ENCODE peak calls at places on chromosome 7, in eight cellular contexts. C is pancreas; L is upper lobe of right lung; Z is psoas muscle; R is CD8-positive, alpha-beta memory T cell; B is astrocyte; P is fibroblast of lung; A is neuronal stem cell. U is an unnamed sample. For H3K9me3 and H3K4me1, the result is how much of the 10 kb centered on the place peaks cover.

GRCh38 chr7:25731035-25731880 is 420.7 kb upstream of the NFE2L3 start:
- DNase-seq in C (no peak), L (no peak), Z (no peak), R (no peak), B (no peak), P (no peak), A (no peak), U (no peak)

GRCh38 chr7:36430171-36430570 is 40.5 kb downstream of the ANLN start:
- DNase-seq in C (no peak), L (no peak), Z (no peak), R (no peak), B (peak), P (peak), A (no peak), U (no peak)

GRCh38 chr7:20399516-20399915 is 68.8 kb downstream of the ITGB8 start:
- DNase-seq in C (no peak), L (no peak), Z (no peak), R (no peak), B (peak), P (peak), A (no peak), U (no peak)

GRCh38 chr7:30301751-30302150 is 17.4 kb downstream of the ZNRF2 start:
- DNase-seq in C (no peak), L (no peak), Z (no peak), R (no peak), B (no peak), P (no peak), A (no peak), U (no peak)

GRCh38 chr7:130383187-130383980 is 3.1 kb downstream of the CPA1 start:
- DNase-seq in C (peak), L (no peak), Z (no peak), R (no peak), B (no peak), P (no peak), A (no peak), U (no peak)

GRCh38 chr7:20777377-20778062 is 9.2 kb downstream of the SP8 start:
- DNase-seq in C (no peak), L (no peak), Z (no peak), R (no peak), B (no peak), P (no peak), A (no peak), U (no peak)

GRCh38 chr7:11786186-11786585 is 45.8 kb downstream of the THSD7A start:
- DNase-seq in C (no peak), L (no peak), Z (no peak), R (no peak), B (peak), P (peak), A (no peak), U (no peak)

GRCh38 chr7:155883491-155884224 is 71.4 kb upstream of the SHH start:
- DNase-seq in C (no peak), L (no peak), Z (no peak), R (no peak), B (no peak), P (no peak), A (no peak), U (no peak)

GRCh38 chr7:105707967-105708580 is 126.8 kb upstream of the EFCAB10 start:
- DNase-seq in C (no peak), L (no peak), Z (no peak), R (no peak), B (no peak), P (no peak), A (no peak), U (no peak)

GRCh38 chr7:70408891-70409290 is 723.1 kb upstream of the GALNT17 start:
- DNase-seq in C (no peak), L (no peak), Z (no peak), R (no peak), B (no peak), P (no peak), A (no peak), U (no peak)

GRCh38 chr7:132828502-132828901 is 252.2 kb upstream of the PLXNA4 start:
- DNase-seq in C (no peak), L (no peak), Z (no peak), R (no peak), B (no peak), P (no peak), A (no peak), U (no peak)

GRCh38 chr7:44678468-44679179 is 70.0 kb upstream of the ZMIZ2 start:
- DNase-seq in C (no peak), L (no peak), Z (peak), R (no peak), B (peak), P (peak), A (no peak), U (no peak)

GRCh38 chr7:11224535-11224934 is 250.9 kb downstream of the PHF14 start:
- DNase-seq in C (no peak), L (no peak), Z (no peak), R (no peak), B (no peak), P (no peak), A (no peak), U (no peak)

GRCh38 chr7:111145472-111145871 is 54.5 kb downstream of the LRRN3 start:
- DNase-seq in C (no peak), L (no peak), Z (no peak), R (no peak), B (no peak), P (no peak), A (no peak), U (no peak)

GRCh38 chr7:46607176-46607575 is 686.1 kb upstream of the IGFBP3 start:
- DNase-seq in C (no peak), L (no peak), Z (no peak), R (no peak), B (no peak), P (no peak), A (no peak), U (no peak)

GRCh38 chr7:133052357-133052756 is 29.5 kb downstream of the CHCHD3 start:
- DNase-seq in C (no peak), L (no peak), Z (no peak), R (no peak), B (peak), P (peak), A (no peak), U (no peak)

GRCh38 chr7:139680676-139681462 is 96.9 kb downstream of the HIPK2 start:
- DNase-seq in C (no peak), L (no peak), Z (peak), R (no peak), B (peak), P (peak), A (no peak), U (peak)

GRCh38 chr7:341841-342638 is 52.1 kb downstream of the FOXL3 start:
- DNase-seq in C (peak), L (no peak), Z (peak), R (no peak), B (no peak), P (no peak), A (no peak), U (no peak)

GRCh38 chr7:141550694-141551079 is 523 bp upstream of the AGK start:
- DNase-seq in C (peak), L (no peak), Z (no peak), R (no peak), B (no peak), P (no peak), A (no peak), U (peak)

GRCh38 chr7:22214000-22214399 is 143.0 kb downstream of the RAPGEF5 start:
- DNase-seq in C (no peak), L (no peak), Z (no peak), R (no peak), B (no peak), P (no peak), A (no peak), U (no peak)

GRCh38 chr7:95871078-95871848 is 98.9 kb downstream of the DYNC1I1 start:
- DNase-seq in C (peak), L (no peak), Z (no peak), R (no peak), B (peak), P (peak), A (peak), U (no peak)

GRCh38 chr7:135602304-135602703 is 44.6 kb downstream of the NUP205 start:
- DNase-seq in C (no peak), L (no peak), Z (no peak), R (no peak), B (peak), P (peak), A (no peak), U (no peak)

GRCh38 chr7:134371536-134371935 is 54.8 kb upstream of the SLC35B4 start:
- DNase-seq in C (no peak), L (no peak), Z (no peak), R (no peak), B (no peak), P (no peak), A (no peak), U (no peak)

GRCh38 chr7:151897201-151897711 is 20.3 kb upstream of the PRKAG2 start:
- DNase-seq in C (peak), L (no peak), Z (no peak), R (no peak), B (no peak), P (no peak), A (no peak), U (no peak)

GRCh38 chr7:82672078-82672477 is 228.5 kb upstream of the CACNA2D1 start:
- DNase-seq in C (no peak), L (no peak), Z (no peak), R (no peak), B (no peak), P (peak), A (no peak), U (no peak)

GRCh38 chr7:831596-832291 is 532 bp upstream of the SUN1 start:
- DNase-seq in C (no peak), L (no peak), Z (no peak), R (no peak), B (peak), P (peak), A (no peak), U (no peak)

GRCh38 chr7:27155816-27156507 is 513 bp downstream of the HOXA7 start:
- DNase-seq in C (peak), L (peak), Z (peak), R (no peak), B (no peak), P (no peak), A (no peak), U (no peak)

GRCh38 chr7:29866490-29866930 is 60.2 kb downstream of the WIPF3 start:
- DNase-seq in C (peak), L (peak), Z (peak), R (no peak), B (peak), P (peak), A (no peak), U (no peak)

GRCh38 chr7:95867309-95867708 is 95.0 kb downstream of the DYNC1I1 start:
- DNase-seq in C (peak), L (no peak), Z (no peak), R (no peak), B (no peak), P (no peak), A (no peak), U (no peak)

GRCh38 chr7:84686373-84686772 is 491.8 kb upstream of the SEMA3A start:
- DNase-seq in C (no peak), L (no peak), Z (no peak), R (no peak), B (peak), P (peak), A (no peak), U (no peak)

DNA sequence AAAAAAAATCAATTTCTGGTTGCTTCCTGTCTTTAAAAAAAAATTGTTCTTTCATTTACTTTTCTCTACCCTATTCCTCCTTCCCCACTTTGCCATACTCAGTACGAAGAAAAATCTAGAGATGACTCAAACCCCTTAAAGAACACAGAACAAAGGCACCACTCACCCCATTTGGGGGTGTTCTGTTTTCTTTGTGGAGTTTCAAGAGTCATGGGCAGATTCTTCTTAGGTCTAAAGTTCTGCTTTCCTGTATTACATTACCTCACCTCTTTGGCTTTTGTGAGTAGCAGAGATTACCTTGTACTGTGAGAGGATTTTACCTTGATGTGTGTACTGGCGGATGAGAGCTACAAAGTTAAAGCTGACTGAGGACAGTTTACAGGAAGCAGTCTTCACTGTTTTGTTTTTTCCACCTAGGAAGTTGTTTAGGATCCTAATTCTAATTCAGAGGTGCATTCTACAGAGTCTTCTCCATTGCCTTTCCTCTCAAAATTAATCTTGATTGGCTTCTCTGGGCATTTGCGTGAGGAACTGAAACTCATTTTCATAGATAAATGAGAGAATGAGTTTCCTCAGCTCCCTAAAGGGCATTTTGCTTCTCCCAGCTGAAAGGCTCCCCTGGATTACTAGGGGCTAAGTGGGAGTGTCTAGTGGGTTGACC is 20.7 kb downstream of the AVL9 start:
- DNase-seq in C (no peak), L (no peak), Z (no peak), R (no peak), B (peak), P (peak), A (no peak), U (no peak)
- H3K9me3 ChIP-seq in C (under half), L (under half), Z (under half), R (under half), B (under half), P (under half), A (under half), U (under half)

GRCh38 chr7:33412336-33412735 is 283.0 kb downstream of the BBS9 start:
- DNase-seq in C (no peak), L (no peak), Z (no peak), R (no peak), B (no peak), P (no peak), A (no peak), U (no peak)
- H3K4me1 ChIP-seq in C (under half), L (under half), Z (under half), R (under half), B (under half), P (under half), A (under half), U (under half)

DNA sequence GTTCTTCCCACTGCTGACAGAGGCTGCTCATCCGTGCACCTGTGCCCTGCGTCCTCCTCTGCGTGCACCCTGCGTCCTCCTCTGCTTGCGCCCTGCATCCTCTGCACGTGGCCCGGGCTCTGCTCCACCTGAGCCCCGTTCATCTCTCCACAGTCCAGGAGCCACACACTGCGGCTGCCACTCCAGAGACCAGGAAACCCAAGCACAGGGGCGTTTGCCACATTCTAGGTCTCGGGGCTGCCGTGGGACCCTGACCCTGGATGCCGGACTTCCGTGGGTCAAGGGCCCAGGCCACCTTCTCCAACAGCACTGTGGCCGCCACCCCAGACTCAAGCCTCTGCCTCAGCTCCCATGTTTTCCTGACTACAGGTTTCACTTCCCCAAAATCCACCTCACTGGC is 460.4 kb downstream of the PTPRN2 start:
- DNase-seq in C (no peak), L (peak), Z (no peak), R (no peak), B (no peak), P (no peak), A (no peak), U (no peak)
- H3K9me3 ChIP-seq in C (under half), L (under half), Z (under half), R (under half), B (under half), P (under half), A (under half), U (under half)

GRCh38 chr7:99034932-99035722 is 108.8 kb downstream of the SMURF1 start:
- DNase-seq in C (peak), L (no peak), Z (no peak), R (no peak), B (no peak), P (no peak), A (no peak), U (no peak)

GRCh38 chr7:99037327-99037940 is 106.5 kb downstream of the SMURF1 start:
- DNase-seq in C (peak), L (no peak), Z (no peak), R (no peak), B (no peak), P (peak), A (no peak), U (no peak)

GRCh38 chr7:99035723-99036530 is 108.0 kb downstream of the SMURF1 start:
- DNase-seq in C (peak), L (no peak), Z (no peak), R (no peak), B (no peak), P (no peak), A (no peak), U (no peak)

GRCh38 chr7:99038086-99038855 is 105.6 kb downstream of the SMURF1 start:
- DNase-seq in C (peak), L (no peak), Z (no peak), R (no peak), B (no peak), P (no peak), A (no peak), U (no peak)

GRCh38 chr7:99036531-99037175 is 107.3 kb downstream of the SMURF1 start:
- DNase-seq in C (peak), L (no peak), Z (peak), R (no peak), B (peak), P (peak), A (peak), U (no peak)
- H3K4me1 ChIP-seq in C (under half), L (under half), Z (under half), R (under half), B (under half), P (under half), A (under half), U (under half)